ENCODE peak calls at places on chromosomes 5 and 9, in four cellular contexts. One of them, this sample, is unnamed.

GRCh38 chr5:61999371-61999770 is 306.6 kb upstream of the KIF2A start:
- DNase-seq in HCT116: no peak
- DNase-seq in upper lobe of right lung: no peak
- DNase-seq in neuronal stem cell: no peak
- DNase-seq in this sample: no peak

GRCh38 chr9:38229123-38229829 is 160.2 kb upstream of the SHB start:
- DNase-seq in HCT116: no peak
- DNase-seq in upper lobe of right lung: peak; percentile 6
- DNase-seq in neuronal stem cell: no peak
- DNase-seq in this sample: no peak

GRCh38 chr9:98897745-98898144 is 46.0 kb upstream of the COL15A1 start:
- DNase-seq in HCT116: no peak
- DNase-seq in upper lobe of right lung: no peak
- DNase-seq in neuronal stem cell: no peak
- DNase-seq in this sample: no peak

GRCh38 chr9:133425049-133425632 is 3.0 kb downstream of the ADAMTS13 start:
- DNase-seq in HCT116: no peak
- DNase-seq in upper lobe of right lung: no peak
- DNase-seq in neuronal stem cell: no peak
- DNase-seq in this sample: no peak

GRCh38 chr5:92963801-92964200 is 617.2 kb downstream of the NR2F1-AS1 start:
- DNase-seq in HCT116: no peak
- DNase-seq in upper lobe of right lung: no peak
- DNase-seq in neuronal stem cell: no peak
- DNase-seq in this sample: no peak

GRCh38 chr5:30918171-30918570 is 275.3 kb upstream of the CDH6 start:
- DNase-seq in HCT116: no peak
- DNase-seq in upper lobe of right lung: no peak
- DNase-seq in neuronal stem cell: no peak
- DNase-seq in this sample: no peak

GRCh38 chr9:133238851-133239532 is 29.9 kb upstream of the OBP2B start:
- DNase-seq in HCT116: peak; percentile 88
- DNase-seq in upper lobe of right lung: peak; percentile 91
- DNase-seq in neuronal stem cell: peak; percentile 54
- DNase-seq in this sample: peak; percentile 42

GRCh38 chr5:34674226-34674625 is 18.1 kb downstream of the RAI14 start:
- DNase-seq in HCT116: no peak
- DNase-seq in upper lobe of right lung: no peak
- DNase-seq in neuronal stem cell: no peak
- DNase-seq in this sample: no peak

GRCh38 chr9:101625871-101626270 is 31.1 kb upstream of the PPP3R2 start:
- DNase-seq in HCT116: no peak
- DNase-seq in upper lobe of right lung: no peak
- DNase-seq in neuronal stem cell: no peak
- DNase-seq in this sample: no peak

GRCh38 chr5:32138839-32139493 is 35.2 kb downstream of the GOLPH3 start:
- DNase-seq in HCT116: no peak
- DNase-seq in upper lobe of right lung: peak; percentile 69
- DNase-seq in neuronal stem cell: no peak
- DNase-seq in this sample: no peak

GRCh38 chr5:53545744-53546143 is 14.7 kb upstream of the NDUFS4 start:
- DNase-seq in HCT116: no peak
- DNase-seq in upper lobe of right lung: no peak
- DNase-seq in neuronal stem cell: peak; percentile 68
- DNase-seq in this sample: no peak

GRCh38 chr9:96209407-96210031 is 92.5 kb downstream of the HSD17B3 start:
- DNase-seq in HCT116: no peak
- DNase-seq in upper lobe of right lung: no peak
- DNase-seq in neuronal stem cell: no peak
- DNase-seq in this sample: no peak

GRCh38 chr5:160635046-160635445 is 213.4 kb downstream of the PTTG1 start:
- DNase-seq in HCT116: no peak
- DNase-seq in upper lobe of right lung: no peak
- DNase-seq in neuronal stem cell: no peak
- DNase-seq in this sample: no peak

GRCh38 chr9:96383165-96383939 is at the start of gene SLC35D2:
- DNase-seq in HCT116: no peak
- DNase-seq in upper lobe of right lung: peak; percentile 87
- DNase-seq in neuronal stem cell: peak; percentile 37
- DNase-seq in this sample: peak; percentile 47

GRCh38 chr5:153516503-153516902 is 26.0 kb downstream of the GRIA1 start:
- DNase-seq in HCT116: no peak
- DNase-seq in upper lobe of right lung: no peak
- DNase-seq in neuronal stem cell: no peak
- DNase-seq in this sample: no peak

GRCh38 chr5:125587631-125588030 is 835.6 kb upstream of the GRAMD2B start:
- DNase-seq in HCT116: no peak
- DNase-seq in upper lobe of right lung: no peak
- DNase-seq in neuronal stem cell: no peak
- DNase-seq in this sample: no peak

GRCh38 chr5:3595102-3595961 is at the start of gene IRX1:
- DNase-seq in HCT116: no peak
- DNase-seq in upper lobe of right lung: peak; percentile 82
- DNase-seq in neuronal stem cell: no peak
- DNase-seq in this sample: no peak

GRCh38 chr5:109852371-109853160 is 162.8 kb downstream of the MAN2A1 start:
- DNase-seq in HCT116: no peak
- DNase-seq in upper lobe of right lung: no peak
- DNase-seq in neuronal stem cell: no peak
- DNase-seq in this sample: no peak

GRCh38 chr9:108033976-108034964 is 544.7 kb upstream of the KLF4 start:
- DNase-seq in HCT116: no peak
- DNase-seq in upper lobe of right lung: no peak
- DNase-seq in neuronal stem cell: no peak
- DNase-seq in this sample: peak; percentile 84

GRCh38 chr5:132190161-132190817 is 37.4 kb downstream of the P4HA2 start:
- DNase-seq in HCT116: peak; percentile 51
- DNase-seq in upper lobe of right lung: no peak
- DNase-seq in neuronal stem cell: peak; percentile 39
- DNase-seq in this sample: peak; percentile 47

GRCh38 chr9:27276182-27277030 is 20.5 kb downstream of the EQTN start:
- DNase-seq in HCT116: peak; percentile 42
- DNase-seq in upper lobe of right lung: no peak
- DNase-seq in neuronal stem cell: peak; percentile 54
- DNase-seq in this sample: no peak

GRCh38 chr5:178279026-178279722 is 46.6 kb upstream of the PHYKPL start:
- DNase-seq in HCT116: no peak
- DNase-seq in upper lobe of right lung: no peak
- DNase-seq in neuronal stem cell: no peak
- DNase-seq in this sample: no peak

GRCh38 chr5:94908889-94909480 is 290.5 kb downstream of the SLF1 start:
- DNase-seq in HCT116: peak; percentile 35
- DNase-seq in upper lobe of right lung: no peak
- DNase-seq in neuronal stem cell: peak; percentile 24
- DNase-seq in this sample: no peak

GRCh38 chr5:130227699-130228098 is 323.4 kb downstream of the CHSY3 start:
- DNase-seq in HCT116: no peak
- DNase-seq in upper lobe of right lung: no peak
- DNase-seq in neuronal stem cell: no peak
- DNase-seq in this sample: no peak

GRCh38 chr9:28925184-28925583 is 1351.9 kb upstream of the C9orf72 start:
- DNase-seq in HCT116: no peak
- DNase-seq in upper lobe of right lung: no peak
- DNase-seq in neuronal stem cell: no peak
- DNase-seq in this sample: no peak

GRCh38 chr5:63262191-63262981 is 683.8 kb downstream of the LRRC70 start:
- DNase-seq in HCT116: no peak
- DNase-seq in upper lobe of right lung: no peak
- DNase-seq in neuronal stem cell: no peak
- DNase-seq in this sample: no peak

GRCh38 chr5:94309166-94309565 is 309.2 kb downstream of the KIAA0825 start:
- DNase-seq in HCT116: no peak
- DNase-seq in upper lobe of right lung: no peak
- DNase-seq in neuronal stem cell: no peak
- DNase-seq in this sample: no peak

GRCh38 chr9:35518212-35518917 is 28.5 kb downstream of the RUSC2 start:
- DNase-seq in HCT116: peak; percentile 83
- DNase-seq in upper lobe of right lung: no peak
- DNase-seq in neuronal stem cell: peak; percentile 64
- DNase-seq in this sample: no peak

GRCh38 chr5:91499943-91500531 is 116.9 kb upstream of the ARRDC3 start:
- DNase-seq in HCT116: peak; percentile 42
- DNase-seq in upper lobe of right lung: no peak
- DNase-seq in neuronal stem cell: peak; percentile 48
- DNase-seq in this sample: no peak

GRCh38 chr9:10921671-10922070 is 308.9 kb upstream of the PTPRD start:
- DNase-seq in HCT116: no peak
- DNase-seq in upper lobe of right lung: no peak
- DNase-seq in neuronal stem cell: peak; percentile 31
- DNase-seq in this sample: no peak

GRCh38 chr9:6759114-6759977 is 1.6 kb downstream of the KDM4C start:
- DNase-seq in HCT116: peak; percentile 19
- DNase-seq in upper lobe of right lung: no peak
- DNase-seq in neuronal stem cell: no peak
- DNase-seq in this sample: no peak

GRCh38 chr5:60010328-60010727 is 116.8 kb upstream of the PDE4D start:
- DNase-seq in HCT116: no peak
- DNase-seq in upper lobe of right lung: no peak
- DNase-seq in neuronal stem cell: no peak
- DNase-seq in this sample: no peak

GRCh38 chr5:61805101-61805500 is 473.0 kb downstream of the ZSWIM6 start:
- DNase-seq in HCT116: no peak
- DNase-seq in upper lobe of right lung: no peak
- DNase-seq in neuronal stem cell: no peak
- DNase-seq in this sample: no peak

DNA sequence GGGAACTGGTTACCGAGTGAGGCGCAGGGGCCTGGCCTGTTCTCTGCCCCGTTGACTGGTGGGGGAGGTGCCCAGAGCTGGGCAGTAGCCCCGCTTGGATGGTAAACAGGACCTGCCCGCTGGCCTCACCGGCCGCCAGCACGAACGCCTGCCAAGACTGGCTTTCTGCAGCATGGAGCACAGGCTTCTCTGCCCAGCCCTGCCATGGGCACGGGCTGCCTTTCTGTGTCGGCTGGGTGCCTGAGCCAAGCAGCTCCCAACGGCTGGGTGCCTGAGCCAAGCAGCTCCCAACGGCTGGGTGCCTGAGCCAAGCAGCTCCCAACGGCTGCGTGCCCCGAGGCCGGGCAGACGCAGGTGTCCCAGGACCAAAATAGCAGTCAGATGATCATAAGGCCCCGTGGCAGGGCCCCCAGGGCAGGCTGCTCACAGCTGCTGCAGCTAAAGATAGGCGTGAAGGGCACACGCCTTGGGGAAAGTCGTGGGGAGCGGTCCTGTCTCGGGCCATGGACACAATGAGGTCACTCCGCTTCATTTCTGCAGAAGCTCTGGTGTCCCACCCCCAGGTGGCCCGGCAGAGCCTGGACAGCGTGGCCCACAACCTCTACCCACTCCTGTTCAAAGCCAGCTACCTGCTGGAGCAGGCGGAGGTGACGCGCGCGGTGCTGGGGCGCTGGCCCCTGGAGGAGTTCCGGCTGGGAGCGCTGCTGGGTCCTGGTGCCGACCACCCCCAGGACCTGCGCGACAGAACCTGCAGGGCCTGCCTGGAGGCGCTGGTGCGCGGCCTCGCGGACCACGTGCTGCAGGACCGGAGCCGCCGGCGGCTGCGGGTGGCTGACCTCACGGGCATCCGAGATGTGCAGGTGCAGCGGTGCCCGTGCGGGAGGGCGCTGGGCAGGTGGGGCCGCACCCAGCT is at the start of gene LRRC14B:
- DNase-seq in HCT116: no peak
- DNase-seq in upper lobe of right lung: peak; percentile 72
- DNase-seq in neuronal stem cell: no peak
- DNase-seq in this sample: no peak
- H3K27ac ChIP-seq in HCT116: no peak within 1 kb of the TSS
- H3K27ac ChIP-seq in upper lobe of right lung: no peak within 1 kb of the TSS
- H3K27ac ChIP-seq in neuronal stem cell: no peak within 1 kb of the TSS
- H3K27ac ChIP-seq in this sample: no peak within 1 kb of the TSS

GRCh38 chr5:7776442-7776841 is 74.5 kb downstream of the CFAP90 start:
- DNase-seq in HCT116: no peak
- DNase-seq in upper lobe of right lung: no peak
- DNase-seq in neuronal stem cell: no peak
- DNase-seq in this sample: no peak
- H3K4me1 ChIP-seq in HCT116: no peaks in the 10 kb centered on the region
- H3K4me1 ChIP-seq in upper lobe of right lung: no peaks in the 10 kb centered on the region
- H3K4me1 ChIP-seq in neuronal stem cell: peaks cover 10% of the 10 kb centered on the region
- H3K4me1 ChIP-seq in this sample: no peaks in the 10 kb centered on the region

GRCh38 chr5:67640011-67640410 is 443.4 kb upstream of the CD180 start:
- DNase-seq in HCT116: no peak
- DNase-seq in upper lobe of right lung: no peak
- DNase-seq in neuronal stem cell: no peak
- DNase-seq in this sample: no peak
- H3K27ac ChIP-seq in HCT116: no peak overlapping the region
- H3K27ac ChIP-seq in upper lobe of right lung: no peak overlapping the region
- H3K27ac ChIP-seq in neuronal stem cell: no peak overlapping the region
- H3K27ac ChIP-seq in this sample: peak overlapping the region; percentile 26

GRCh38 chr5:123809594-123810172 is 297.7 kb downstream of the CSNK1G3 start:
- DNase-seq in HCT116: no peak
- DNase-seq in upper lobe of right lung: no peak
- DNase-seq in neuronal stem cell: no peak
- DNase-seq in this sample: no peak

GRCh38 chr5:123807177-123807900 is 295.4 kb downstream of the CSNK1G3 start:
- DNase-seq in HCT116: no peak
- DNase-seq in upper lobe of right lung: no peak
- DNase-seq in neuronal stem cell: peak; percentile 35
- DNase-seq in this sample: no peak

GRCh38 chr5:123808841-123809240 is 296.9 kb downstream of the CSNK1G3 start:
- DNase-seq in HCT116: no peak
- DNase-seq in upper lobe of right lung: no peak
- DNase-seq in neuronal stem cell: no peak
- DNase-seq in this sample: no peak

GRCh38 chr5:123805300-123805699 is 293.3 kb downstream of the CSNK1G3 start:
- DNase-seq in HCT116: no peak
- DNase-seq in upper lobe of right lung: no peak
- DNase-seq in neuronal stem cell: no peak
- DNase-seq in this sample: no peak

GRCh38 chr5:123806644-123807043 is 294.7 kb downstream of the CSNK1G3 start:
- DNase-seq in HCT116: no peak
- DNase-seq in upper lobe of right lung: no peak
- DNase-seq in neuronal stem cell: no peak
- DNase-seq in this sample: no peak
- H3K4me1 ChIP-seq in HCT116: no peaks in the 10 kb centered on the region
- H3K4me1 ChIP-seq in upper lobe of right lung: peaks cover 14% of the 10 kb centered on the region
- H3K4me1 ChIP-seq in neuronal stem cell: peaks cover 67% of the 10 kb centered on the region
- H3K4me1 ChIP-seq in this sample: no peaks in the 10 kb centered on the region

DNA sequence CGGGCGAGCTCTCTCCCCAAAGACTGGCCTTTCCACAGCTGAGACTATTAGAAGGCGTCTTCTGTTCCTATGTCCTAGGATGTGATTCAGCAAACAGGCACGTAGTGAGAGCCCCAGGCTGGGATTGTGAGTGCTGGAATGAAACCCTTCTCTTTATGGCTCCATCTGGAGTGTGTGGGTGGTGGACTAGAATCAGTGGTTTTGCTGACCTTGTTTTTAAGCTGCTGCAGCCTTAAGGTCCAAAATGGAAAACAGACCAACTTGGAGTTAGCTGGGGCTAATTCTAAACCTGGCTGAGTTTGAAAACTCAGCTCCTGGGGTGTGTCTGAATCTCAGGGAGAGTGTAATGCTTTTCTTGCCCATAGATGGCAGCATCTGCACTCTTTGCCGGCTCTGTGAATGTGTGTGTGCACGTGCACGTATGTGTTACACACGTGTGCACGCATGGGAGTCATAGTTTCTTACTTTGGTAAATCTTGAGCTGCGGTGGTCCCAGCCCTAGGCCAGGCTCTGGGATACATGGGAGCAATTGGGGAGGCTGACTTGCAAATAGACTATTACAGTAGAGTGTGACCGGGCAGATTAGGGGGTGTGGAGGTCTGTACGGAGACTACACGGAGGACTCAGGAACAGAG is 10.7 kb downstream of the GSN start:
- DNase-seq in HCT116: peak; percentile 59
- DNase-seq in upper lobe of right lung: no peak
- DNase-seq in neuronal stem cell: no peak
- DNase-seq in this sample: peak; percentile 89
- H3K27ac ChIP-seq in HCT116: peak overlapping the region; percentile 56
- H3K27ac ChIP-seq in upper lobe of right lung: peak overlapping the region; percentile 71
- H3K27ac ChIP-seq in neuronal stem cell: peak overlapping the region; percentile 26
- H3K27ac ChIP-seq in this sample: peak overlapping the region; percentile 100

This sample was measured in uterus.